ENCODE peak calls at places on chromosomes 1 and 21, in six cellular contexts. Q is uterus; T is CD8-positive, alpha-beta memory T cell; X is pancreas; M is ascending aorta; B is left lung. F is an unnamed sample.

GRCh38 chr21:45831991-45832740 is 149.4 kb upstream of the COL6A1 start:
- DNase-seq in Q (peak), T (no peak), X (no peak), M (no peak), B (no peak), F (no peak)

GRCh38 chr1:178093150-178093957 is 550 bp upstream of the RASAL2 start:
- DNase-seq in Q (peak), T (no peak), X (peak), M (peak), B (peak), F (peak)

GRCh38 chr1:197948926-197949899 is 32.0 kb downstream of the LHX9 start:
- DNase-seq in Q (no peak), T (no peak), X (no peak), M (no peak), B (no peak), F (no peak)

GRCh38 chr1:6106321-6106731 is 60.6 kb downstream of the KCNAB2 start:
- DNase-seq in Q (no peak), T (no peak), X (peak), M (no peak), B (peak), F (no peak)

GRCh38 chr1:35882586-35882944 is 444 bp upstream of the AGO1 start:
- DNase-seq in Q (no peak), T (no peak), X (no peak), M (no peak), B (no peak), F (no peak)

GRCh38 chr1:85313888-85314696 is 37.7 kb upstream of the BCL10 start:
- DNase-seq in Q (no peak), T (no peak), X (no peak), M (peak), B (no peak), F (no peak)

GRCh38 chr1:205449750-205450443 is 5.9 kb downstream of the BLACAT1 start:
- DNase-seq in Q (peak), T (no peak), X (peak), M (no peak), B (peak), F (peak)

GRCh38 chr1:54487571-54488050 is 60.4 kb upstream of the ACOT11 start:
- DNase-seq in Q (no peak), T (no peak), X (no peak), M (no peak), B (no peak), F (peak)

GRCh38 chr21:31872452-31873274 is at the start of gene HUNK:
- DNase-seq in Q (peak), T (no peak), X (peak), M (no peak), B (peak), F (peak)

GRCh38 chr1:168697376-168697775 is 31.6 kb downstream of the DPT start:
- DNase-seq in Q (no peak), T (no peak), X (no peak), M (no peak), B (no peak), F (no peak)

GRCh38 chr1:225700164-225700740 is 47.3 kb upstream of the ENAH start:
- DNase-seq in Q (no peak), T (no peak), X (no peak), M (peak), B (no peak), F (no peak)

GRCh38 chr1:119721933-119722332 is 10.2 kb downstream of the PHGDH start:
- DNase-seq in Q (no peak), T (no peak), X (no peak), M (no peak), B (no peak), F (no peak)

GRCh38 chr1:226545806-226546596 is 2.6 kb upstream of the STUM start:
- DNase-seq in Q (peak), T (no peak), X (no peak), M (no peak), B (no peak), F (no peak)

GRCh38 chr1:36248250-36248894 is 24.1 kb downstream of the THRAP3 start:
- DNase-seq in Q (peak), T (no peak), X (peak), M (peak), B (no peak), F (no peak)

GRCh38 chr1:45103534-45103933 is 91.5 kb downstream of the UROD start:
- DNase-seq in Q (no peak), T (no peak), X (no peak), M (no peak), B (no peak), F (no peak)

GRCh38 chr1:25703671-25704637 is 87.4 kb downstream of the MAN1C1 start:
- DNase-seq in Q (no peak), T (no peak), X (no peak), M (no peak), B (no peak), F (no peak)

GRCh38 chr1:183230403-183230802 is 44.3 kb downstream of the LAMC2 start:
- DNase-seq in Q (no peak), T (no peak), X (no peak), M (no peak), B (no peak), F (no peak)

GRCh38 chr1:228368801-228369607 is 37.6 kb downstream of the TRIM11 start:
- DNase-seq in Q (no peak), T (no peak), X (no peak), M (no peak), B (peak), F (peak)

GRCh38 chr21:33126569-33126968 is 56.6 kb downstream of the OLIG1 start:
- DNase-seq in Q (no peak), T (no peak), X (no peak), M (no peak), B (no peak), F (no peak)

GRCh38 chr1:220894924-220895256 is 15.6 kb downstream of the HLX start:
- DNase-seq in Q (no peak), T (no peak), X (no peak), M (no peak), B (no peak), F (no peak)
- H3K4me3 ChIP-seq in Q (no peak), T (no peak), X (no peak), M (no peak), B (no peak), F (no peak)

DNA sequence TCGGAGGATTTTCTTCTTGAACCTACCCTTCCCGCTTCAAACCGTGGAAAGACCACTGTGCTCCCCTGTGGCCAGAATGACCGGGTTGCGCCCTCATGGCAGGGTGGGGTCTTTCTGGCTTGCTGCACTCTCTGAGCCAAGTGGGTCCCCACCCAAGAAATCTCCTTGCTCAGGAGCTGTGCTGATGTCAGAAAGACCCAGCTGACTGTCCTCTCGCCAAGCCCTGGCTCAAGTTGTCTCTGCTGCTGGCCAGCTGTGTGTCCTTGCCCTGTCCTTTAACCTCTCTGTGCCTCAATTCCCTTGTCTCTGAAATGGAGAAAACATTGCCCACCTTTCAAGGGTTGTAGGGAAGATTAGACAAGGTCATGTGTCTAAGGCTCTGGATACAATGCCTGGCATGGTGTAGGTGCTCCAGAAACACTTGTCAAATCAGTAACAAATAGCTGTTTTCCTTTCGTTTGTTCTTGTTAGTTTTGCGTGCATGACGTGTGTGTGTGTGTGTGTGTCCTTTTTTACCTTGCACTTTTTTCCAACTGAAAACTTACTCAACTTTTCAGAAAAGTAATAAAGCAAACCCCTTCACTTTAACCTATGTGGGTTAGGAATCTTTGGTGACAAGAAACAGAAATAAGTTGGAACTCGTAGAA is 41.1 kb upstream of the RPL11 start:
- DNase-seq in Q (no peak), T (no peak), X (no peak), M (no peak), B (no peak), F (no peak)
- H3K4me3 ChIP-seq in Q (no peak), T (no peak), X (no peak), M (no peak), B (no peak), F (no peak)

DNA sequence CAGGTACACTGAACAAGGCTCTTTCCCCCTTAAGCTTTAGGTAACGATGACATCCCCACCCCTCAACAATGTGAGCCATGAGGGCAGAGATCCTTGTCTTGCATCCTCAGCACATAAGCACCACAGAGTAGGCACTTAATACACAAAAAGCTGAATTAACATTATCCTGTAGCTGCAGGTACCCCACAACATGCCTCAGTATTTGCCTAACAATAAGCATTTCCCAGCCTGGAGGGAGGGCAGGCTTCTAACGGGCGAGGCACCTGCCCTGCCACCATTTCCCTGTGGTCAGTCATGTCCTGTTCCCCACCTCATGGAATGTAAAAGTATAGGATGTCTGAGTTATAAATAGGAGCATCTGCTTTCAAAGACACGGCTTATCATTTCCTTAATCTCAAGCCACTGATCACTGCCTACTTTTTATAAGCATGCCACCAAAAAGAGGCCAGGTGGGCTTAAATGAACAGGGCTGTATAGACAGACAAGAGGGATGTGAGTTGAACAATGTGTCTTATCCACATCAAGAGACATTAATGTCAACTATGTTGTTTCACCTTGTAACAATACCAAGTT is 3.4 kb downstream of the CAPZB start:
- DNase-seq in Q (no peak), T (no peak), X (no peak), M (no peak), B (no peak), F (no peak)
- H3K4me3 ChIP-seq in Q (no peak), T (peak), X (no peak), M (peak), B (no peak), F (no peak)

GRCh38 chr1:31239653-31240241 is at the start of gene NKAIN1:
- DNase-seq in Q (no peak), T (no peak), X (peak), M (no peak), B (peak), F (peak)
- H3K4me3 ChIP-seq in Q (no peak), T (no peak), X (peak), M (peak), B (no peak), F (peak)

GRCh38 chr1:3192359-3192758 is 123.4 kb downstream of the PRDM16 start:
- DNase-seq in Q (no peak), T (no peak), X (no peak), M (no peak), B (no peak), F (no peak)
- H3K4me3 ChIP-seq in Q (no peak), T (no peak), X (no peak), M (no peak), B (no peak), F (no peak)

GRCh38 chr1:91826248-91826647 is 59.7 kb downstream of the TGFBR3 start:
- DNase-seq in Q (no peak), T (no peak), X (no peak), M (no peak), B (no peak), F (no peak)
- H3K4me3 ChIP-seq in Q (no peak), T (no peak), X (no peak), M (no peak), B (no peak), F (no peak)

GRCh38 chr1:67300561-67300960 is 7.1 kb upstream of the IL12RB2 start:
- DNase-seq in Q (no peak), T (no peak), X (no peak), M (no peak), B (no peak), F (no peak)
- H3K4me3 ChIP-seq in Q (no peak), T (no peak), X (no peak), M (no peak), B (no peak), F (no peak)

GRCh38 chr1:200363200-200363933 is 46.5 kb downstream of the ZNF281 start:
- DNase-seq in Q (no peak), T (no peak), X (no peak), M (no peak), B (no peak), F (no peak)
- H3K4me3 ChIP-seq in Q (no peak), T (no peak), X (no peak), M (no peak), B (no peak), F (no peak)